ENCODE peak calls at places on chromosomes 12 and 14, in four cellular contexts. H is adipocyte, N is psoas muscle, U is uterus. M is an unnamed sample. For H3K4me1 and H3K27me3, the result is how much of the 10 kb centered on the place peaks cover.

GRCh38 chr14:36504805-36505192 is 15.2 kb downstream of the NKX2-1 start:
- DNase-seq in H (no peak), N (no peak), U (no peak), M (no peak)

GRCh38 chr14:86541969-86542368 is 1012.0 kb downstream of the FLRT2 start:
- DNase-seq in H (no peak), N (no peak), U (no peak), M (no peak)

GRCh38 chr12:11978985-11979384 is 91.8 kb upstream of the BCL2L14 start:
- DNase-seq in H (peak), N (no peak), U (no peak), M (no peak)

GRCh38 chr14:24190416-24190815 is 1.8 kb upstream of the IPO4 start:
- DNase-seq in H (no peak), N (no peak), U (no peak), M (no peak)

GRCh38 chr14:104298458-104298857 is 160.1 kb downstream of the KIF26A start:
- DNase-seq in H (no peak), N (peak), U (no peak), M (no peak)

GRCh38 chr12:4505381-4505986 is 33.2 kb upstream of the RAD51AP1 start:
- DNase-seq in H (peak), N (no peak), U (no peak), M (no peak)

GRCh38 chr14:74459289-74459946 is 33.4 kb upstream of the SYNDIG1L start:
- DNase-seq in H (peak), N (no peak), U (no peak), M (peak)

GRCh38 chr12:14393736-14394135 is 28.3 kb downstream of the ATF7IP start:
- DNase-seq in H (no peak), N (no peak), U (no peak), M (no peak)

GRCh38 chr12:10501031-10501430 is 4.7 kb upstream of the EIF2S3B start:
- DNase-seq in H (peak), N (no peak), U (no peak), M (no peak)

GRCh38 chr12:120224304-120225199 is 23.6 kb upstream of the RPLP0 start:
- DNase-seq in H (no peak), N (no peak), U (no peak), M (no peak)

GRCh38 chr12:67366530-67367196 is 97.5 kb downstream of the CAND1 start:
- DNase-seq in H (peak), N (no peak), U (no peak), M (no peak)

GRCh38 chr12:103269962-103270361 is 225.8 kb downstream of the C12orf42 start:
- DNase-seq in H (no peak), N (no peak), U (no peak), M (no peak)

GRCh38 chr14:32977913-32978312 is 39.2 kb downstream of the NPAS3 start:
- DNase-seq in H (no peak), N (no peak), U (no peak), M (no peak)

GRCh38 chr14:61188936-61189808 is 92.0 kb downstream of the TMEM30B start:
- DNase-seq in H (peak), N (peak), U (no peak), M (no peak)

GRCh38 chr14:31128601-31129526 is 78.7 kb downstream of the HECTD1 start:
- DNase-seq in H (no peak), N (no peak), U (no peak), M (no peak)

GRCh38 chr12:3542911-3543310 is 51.9 kb downstream of the PRMT8 start:
- DNase-seq in H (no peak), N (no peak), U (no peak), M (no peak)

GRCh38 chr12:111428728-111429175 is 23.0 kb downstream of the SH2B3 start:
- DNase-seq in H (no peak), N (peak), U (no peak), M (no peak)

GRCh38 chr12:100576311-100577036 is 3.0 kb downstream of the GAS2L3 start:
- DNase-seq in H (peak), N (no peak), U (no peak), M (no peak)

GRCh38 chr12:13177896-13178295 is 18.6 kb upstream of the EMP1 start:
- DNase-seq in H (peak), N (no peak), U (no peak), M (no peak)

GRCh38 chr14:70315942-70316341 is 43.5 kb downstream of the COX16 start:
- DNase-seq in H (no peak), N (no peak), U (no peak), M (no peak)

GRCh38 chr14:53391156-53391555 is 238.0 kb upstream of the DDHD1 start:
- DNase-seq in H (peak), N (no peak), U (peak), M (no peak)

GRCh38 chr12:126171936-126172559 is 1106.8 kb downstream of the AACS start:
- DNase-seq in H (no peak), N (no peak), U (no peak), M (no peak)

GRCh38 chr12:132003846-132004245 is 54.1 kb downstream of the EP400 start:
- DNase-seq in H (peak), N (no peak), U (no peak), M (no peak)

GRCh38 chr14:65229431-65230286 is 127.3 kb upstream of the MAX start:
- DNase-seq in H (peak), N (peak), U (no peak), M (no peak)

GRCh38 chr14:20657216-20658211 is 16.0 kb upstream of the OR6S1 start:
- DNase-seq in H (no peak), N (no peak), U (no peak), M (peak)

GRCh38 chr12:123621619-123622530 is 11.6 kb downstream of the EIF2B1 start:
- DNase-seq in H (no peak), N (no peak), U (no peak), M (no peak)

GRCh38 chr12:46430340-46430948 is 57.9 kb upstream of the SLC38A2 start:
- DNase-seq in H (peak), N (no peak), U (no peak), M (no peak)

GRCh38 chr12:124618291-124618902 is 51.0 kb upstream of the NCOR2 start:
- DNase-seq in H (no peak), N (no peak), U (no peak), M (no peak)

GRCh38 chr14:96686126-96686525 is 111.1 kb upstream of the VRK1 start:
- DNase-seq in H (no peak), N (no peak), U (no peak), M (no peak)

GRCh38 chr14:30608533-30609006 is 13.5 kb upstream of the SCFD1 start:
- DNase-seq in H (peak), N (no peak), U (no peak), M (no peak)

GRCh38 chr12:104911942-104912341 is 46.1 kb downstream of the SLC41A2 start:
- DNase-seq in H (no peak), N (no peak), U (no peak), M (no peak)
- H3K4me1 ChIP-seq in H (under half), N (under half), U (under half), M (under half)

DNA sequence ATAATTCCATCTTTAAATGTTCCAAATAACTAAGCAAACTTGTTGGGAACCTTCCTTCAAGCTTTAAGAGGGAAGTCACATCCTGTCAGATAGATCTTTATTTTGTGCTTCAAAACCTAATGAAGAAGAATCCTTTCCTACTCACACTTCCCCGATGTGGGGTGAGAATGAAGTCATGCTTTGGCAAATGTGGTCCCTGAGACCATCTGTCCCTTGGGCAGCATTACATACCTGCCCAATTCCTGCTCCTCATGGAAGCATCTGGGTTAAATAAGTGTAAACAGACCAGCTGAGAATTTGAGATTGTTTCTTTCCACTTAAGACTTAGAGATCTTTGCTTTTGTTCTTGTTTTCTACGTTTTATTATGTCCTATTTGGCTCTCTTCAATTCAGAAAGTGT is 606.0 kb upstream of the TMEM132C start:
- DNase-seq in H (no peak), N (no peak), U (no peak), M (no peak)
- H3K27me3 ChIP-seq in H (under half), N (under half), U (under half), M (under half)

GRCh38 chr14:90058876-90059458 is 2.8 kb upstream of the KCNK13 start:
- DNase-seq in H (no peak), N (no peak), U (no peak), M (no peak)
- H3K4me3 ChIP-seq in H (no peak), N (no peak), U (no peak), M (no peak)

DNA sequence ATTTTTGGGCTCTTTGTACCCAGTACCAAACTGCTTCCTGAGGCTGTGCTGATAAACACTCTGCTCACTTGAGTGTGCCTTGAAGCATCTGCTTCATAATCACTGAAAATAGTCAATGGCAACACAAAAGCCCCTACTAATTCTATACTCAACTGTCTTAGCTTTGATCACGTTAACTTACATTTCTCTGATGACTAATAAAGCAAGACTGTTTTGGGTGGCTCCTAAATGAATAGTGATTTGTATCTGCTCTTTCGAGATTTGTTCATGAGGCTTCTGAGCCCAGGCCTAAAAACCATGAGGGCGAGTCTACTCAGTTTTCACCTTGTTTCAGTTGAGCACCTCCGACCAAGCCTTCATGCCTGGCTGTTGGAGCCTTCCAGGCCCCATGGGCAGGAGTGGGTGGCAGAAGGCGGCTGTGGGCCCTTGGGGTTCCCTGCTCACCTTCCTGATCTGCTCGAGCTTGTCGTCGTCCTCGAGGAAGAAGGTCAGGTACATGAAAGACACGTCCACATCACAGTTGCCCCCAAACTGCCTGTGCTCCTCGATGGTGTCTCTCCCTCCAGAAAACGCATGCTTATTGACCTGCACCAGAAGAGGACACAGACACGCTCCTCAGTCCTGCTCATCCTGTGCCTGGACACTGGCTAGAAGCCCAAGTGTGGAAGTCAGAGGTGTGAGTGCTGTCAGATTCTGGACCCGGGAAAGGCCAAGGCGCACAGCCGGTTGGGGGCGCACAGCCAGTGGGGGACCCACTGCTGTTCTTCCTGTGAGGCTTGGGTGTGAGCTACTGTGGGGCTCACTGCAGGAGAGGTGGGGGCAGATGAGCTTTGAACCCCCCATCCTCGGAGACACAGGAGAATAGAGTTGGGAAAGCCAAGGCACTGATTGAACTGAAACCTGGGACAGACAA is 13.7 kb downstream of the SLC25A47 start:
- DNase-seq in H (no peak), N (no peak), U (no peak), M (no peak)
- H3K4me1 ChIP-seq in H (under half), N (under half), U (under half), M (under half)

DNA sequence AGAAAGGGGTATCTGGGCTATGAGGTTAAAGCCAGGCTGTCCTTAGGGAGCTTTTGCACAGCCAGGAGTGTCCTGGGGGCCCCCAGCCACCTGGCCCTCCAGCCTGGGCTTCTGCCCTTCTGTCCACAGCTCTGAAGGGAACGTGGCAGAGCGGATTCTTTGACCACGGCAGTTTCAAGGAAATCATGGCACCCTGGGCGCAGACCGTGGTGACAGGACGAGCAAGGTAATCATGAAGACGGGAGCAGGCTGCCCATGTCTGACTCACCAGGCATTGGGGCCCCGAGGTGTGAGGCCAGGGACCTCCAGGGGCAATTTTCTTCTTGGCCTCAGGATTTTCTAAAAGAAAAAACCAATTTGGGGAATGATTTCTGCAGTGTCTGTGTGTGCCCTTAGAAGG is 53.1 kb downstream of the FOXN4 start:
- DNase-seq in H (no peak), N (no peak), U (no peak), M (no peak)
- H3K27me3 ChIP-seq in H (under half), N (under half), U (under half), M (under half)